ENCODE peak calls at places on chromosome 9, in ten cellular contexts. X is ovary, B is uterus, F is IMR-90, Q is HepG2, U is A549, A is lower leg skin, C is prostate gland, R is erythroblast, S is tibial nerve. D is an unnamed sample.

GRCh38 chr9:112149171-112149570 is 25.9 kb downstream of the SUSD1 start:
- DNase-seq in X (no peak), R (peak), Q (no peak), F (no peak), C (no peak), U (no peak), S (no peak), A (no peak), B (no peak), D (no peak)

GRCh38 chr9:109098221-109098959 is 21.4 kb downstream of the TMEM245 start:
- DNase-seq in F (peak), C (peak), Q (peak), B (peak), U (no peak), X (peak), A (no peak), R (peak), S (no peak), D (no peak)

GRCh38 chr9:14057347-14058077 is 256.4 kb downstream of the NFIB start:
- DNase-seq in S (no peak), A (no peak), U (no peak), C (no peak), B (peak), F (no peak), Q (no peak), R (no peak), X (no peak), D (no peak)

GRCh38 chr9:27763831-27764230 is 190.6 kb upstream of the C9orf72 start:
- DNase-seq in C (no peak), B (no peak), S (no peak), R (no peak), F (no peak), X (no peak), Q (no peak), U (no peak), A (no peak), D (no peak)

GRCh38 chr9:136403915-136404800 is 4.2 kb upstream of the SNAPC4 start:
- DNase-seq in F (no peak), A (no peak), Q (no peak), S (no peak), B (no peak), R (no peak), U (no peak), X (no peak), C (no peak), D (peak)

GRCh38 chr9:131306397-131306997 is 17.0 kb downstream of the PLPP7 start:
- DNase-seq in R (no peak), A (no peak), X (no peak), S (no peak), B (no peak), F (no peak), U (no peak), Q (no peak), C (no peak), D (no peak)

GRCh38 chr9:94837404-94837803 is 110.9 kb downstream of the AOPEP start:
- DNase-seq in S (no peak), A (no peak), Q (no peak), B (no peak), C (no peak), U (no peak), R (no peak), X (no peak), F (no peak), D (no peak)

GRCh38 chr9:130981761-130982147 is 27.2 kb upstream of the LAMC3 start:
- DNase-seq in R (no peak), F (no peak), X (no peak), S (no peak), Q (no peak), C (no peak), U (no peak), A (no peak), B (no peak), D (no peak)

GRCh38 chr9:87973791-87974292 is 491 bp downstream of the CDK20 start:
- DNase-seq in X (no peak), A (no peak), Q (no peak), B (no peak), R (no peak), U (no peak), F (no peak), C (no peak), S (no peak), D (no peak)

GRCh38 chr9:126934441-126934840 is 19.9 kb downstream of the RALGPS1 start:
- DNase-seq in F (no peak), C (no peak), U (no peak), S (no peak), A (no peak), Q (no peak), X (no peak), R (no peak), B (no peak), D (no peak)

GRCh38 chr9:682633-683508 is 158.6 kb upstream of the DMRT1 start:
- DNase-seq in B (no peak), S (no peak), A (no peak), F (peak), U (no peak), C (no peak), R (no peak), Q (peak), X (no peak), D (no peak)
- TF ChIP-seq POLR2A in B (no peak), S (no peak), A (no peak), F (no peak), U (no peak), C (no peak), R (no peak), Q (peak), X (no peak), D (no peak)

GRCh38 chr9:72539824-72540347 is 18.5 kb downstream of the TMC1 start:
- DNase-seq in X (no peak), B (no peak), U (no peak), Q (no peak), A (no peak), R (no peak), F (no peak), C (peak), S (no peak), D (no peak)
- TF ChIP-seq POLR2A in X (no peak), B (no peak), U (no peak), Q (no peak), A (no peak), R (no peak), F (no peak), C (no peak), S (no peak), D (no peak)

DNA sequence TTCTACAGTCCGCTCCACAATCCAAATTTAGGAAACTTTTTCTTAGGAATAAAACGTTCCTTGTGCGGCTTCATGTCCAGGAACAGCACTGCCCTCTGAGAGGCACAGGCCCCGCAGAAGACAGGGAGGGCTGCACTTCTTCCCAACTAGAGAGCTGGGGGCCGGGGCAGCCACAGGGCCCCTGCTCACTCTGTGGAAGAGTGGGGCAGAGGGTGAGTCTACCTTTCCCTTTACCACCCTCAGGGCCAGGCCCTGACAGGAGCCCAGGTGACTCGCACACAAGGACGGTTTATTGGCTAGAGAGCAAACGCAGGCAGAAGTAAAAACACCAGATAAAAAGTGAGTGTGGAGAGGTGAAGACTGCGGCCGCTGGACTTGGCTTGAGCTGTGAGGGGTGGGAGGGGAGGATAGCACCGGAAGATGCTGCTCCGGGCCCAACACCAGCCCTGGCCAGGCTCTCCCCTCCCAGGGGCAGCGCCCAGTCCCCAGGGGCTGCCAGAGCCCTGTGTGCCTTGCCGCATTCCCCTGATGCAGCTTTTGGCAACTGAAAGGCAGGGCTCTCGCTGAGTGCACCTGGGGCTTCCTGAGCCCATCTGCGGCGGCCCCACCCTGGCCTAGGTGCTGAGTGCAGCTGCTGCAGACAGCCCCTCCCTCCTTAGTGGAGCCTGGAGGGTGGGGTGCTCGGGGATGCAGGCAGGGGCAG is 20.2 kb downstream of the SH3GLB2 start:
- DNase-seq in R (no peak), C (no peak), S (no peak), F (no peak), B (no peak), A (no peak), X (no peak), Q (no peak), U (no peak), D (no peak)
- TF ChIP-seq POLR2A in R (no peak), C (no peak), S (no peak), F (no peak), B (no peak), A (no peak), X (no peak), Q (no peak), U (no peak), D (no peak)

GRCh38 chr9:32526042-32526706 is at the start of gene RIGI:
- DNase-seq in B (peak), C (peak), A (peak), U (peak), Q (peak), F (peak), S (peak), R (peak), X (peak), D (no peak)
- TF ChIP-seq POLR2A in B (peak), C (peak), A (no peak), U (peak), Q (peak), F (peak), S (peak), R (no peak), X (peak), D (peak)

DNA sequence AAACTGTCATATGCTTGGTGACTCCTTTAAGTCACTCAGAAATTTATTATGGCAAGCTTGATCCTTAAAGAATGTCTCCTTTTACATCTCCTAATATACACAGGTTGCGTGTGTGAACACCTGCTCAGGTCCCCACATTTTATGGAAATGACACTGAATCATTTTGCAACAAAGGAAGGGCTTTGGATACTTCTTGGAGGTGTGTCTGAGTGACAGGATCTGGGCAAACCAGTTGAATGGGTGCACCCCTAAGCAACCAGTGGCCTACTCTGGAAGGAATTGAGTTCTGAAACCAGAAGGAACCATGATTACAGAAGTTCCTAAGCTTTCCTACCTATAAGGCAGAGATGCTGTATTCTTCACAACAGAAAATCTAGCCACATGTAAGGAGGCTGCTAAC is 483.9 kb upstream of the KLF4 start:
- DNase-seq in X (no peak), F (no peak), U (no peak), R (no peak), Q (no peak), C (no peak), S (no peak), B (no peak), A (no peak), D (no peak)
- TF ChIP-seq POLR2A in X (no peak), F (no peak), U (no peak), R (no peak), Q (no peak), C (no peak), S (no peak), B (no peak), A (no peak), D (no peak)

DNA sequence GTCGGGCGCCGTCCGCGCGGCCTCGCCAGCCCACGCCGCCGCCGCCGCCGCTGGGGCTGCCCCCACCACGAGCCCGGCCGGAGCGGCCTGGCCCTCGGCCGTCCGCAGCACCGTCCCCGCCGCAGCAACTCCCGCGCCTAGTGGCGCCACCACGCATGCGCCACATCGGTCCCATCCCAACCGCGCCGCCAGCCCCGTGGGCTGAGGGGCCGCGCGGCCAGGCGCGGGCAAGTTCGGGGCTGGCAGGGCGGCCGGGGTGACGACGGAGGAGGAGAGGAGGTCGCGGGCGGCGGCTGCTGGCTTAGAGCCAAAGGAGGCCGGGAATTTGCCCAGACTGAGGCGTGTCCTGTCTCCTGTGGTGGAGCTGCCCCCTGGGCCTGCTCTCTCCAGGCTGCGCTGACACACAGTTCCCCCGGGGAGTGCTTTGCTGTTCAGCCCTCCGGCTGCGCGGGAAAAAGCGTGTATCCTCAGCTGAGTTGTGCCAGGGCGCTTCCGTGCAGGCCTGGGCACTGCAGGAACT is at the start of gene TUSC1:
- DNase-seq in X (peak), B (peak), R (peak), A (peak), S (peak), F (peak), C (peak), U (peak), Q (no peak), D (peak)
- TF ChIP-seq POLR2A in X (peak), B (peak), R (peak), A (no peak), S (peak), F (no peak), C (peak), U (peak), Q (no peak), D (no peak)

GRCh38 chr9:35679766-35680330 is 6.1 kb downstream of the CA9 start:
- DNase-seq in B (no peak), A (no peak), S (no peak), R (no peak), C (no peak), X (no peak), F (no peak), U (no peak), Q (no peak), D (no peak)
- TF ChIP-seq POLR2A in B (no peak), A (no peak), S (no peak), R (no peak), C (no peak), X (no peak), F (no peak), U (no peak), Q (no peak), D (no peak)

GRCh38 chr9:37464006-37464405 is 1.2 kb downstream of the ZBTB5 start:
- DNase-seq in R (no peak), F (no peak), C (no peak), Q (no peak), S (no peak), U (no peak), X (no peak), A (no peak), B (no peak), D (no peak)

GRCh38 chr9:37468620-37469019 is 3.4 kb upstream of the ZBTB5 start:
- DNase-seq in X (no peak), U (no peak), B (no peak), S (no peak), Q (no peak), A (no peak), F (no peak), R (peak), C (no peak), D (no peak)

GRCh38 chr9:37466037-37466709 is 923 bp upstream of the ZBTB5 start:
- DNase-seq in X (peak), Q (peak), C (peak), S (peak), F (no peak), B (peak), U (peak), A (peak), R (peak), D (peak)

GRCh38 chr9:37464426-37465248 is 613 bp downstream of the ZBTB5 start:
- DNase-seq in R (peak), B (peak), U (peak), A (peak), S (peak), F (peak), Q (no peak), C (peak), X (peak), D (peak)

GRCh38 chr9:37465249-37466036 is at the start of gene ZBTB5:
- DNase-seq in R (peak), Q (peak), U (peak), C (peak), X (peak), F (peak), B (peak), A (peak), S (peak), D (peak)
- TF ChIP-seq POLR2A in R (peak), Q (peak), U (peak), C (peak), X (peak), F (no peak), B (peak), A (no peak), S (peak), D (peak)

GRCh38 chr9:35521708-35522107 is 31.8 kb downstream of the RUSC2 start:
- DNase-seq in C (no peak), Q (no peak), U (no peak), X (no peak), F (peak), S (no peak), B (no peak), R (no peak), A (no peak), D (no peak)
- TF ChIP-seq POLR2A in C (no peak), Q (no peak), U (no peak), X (no peak), F (no peak), S (no peak), B (no peak), R (no peak), A (no peak), D (no peak)

D was measured in GM12892.